ENCODE peak calls at places on chromosome 11, in seven cellular contexts. One of them, this sample, is unnamed.

GRCh38 chr11:79100093-79100704 is 340.6 kb downstream of the TENM4 start:
- DNase-seq in endothelial cell of umbilical vein: peak; percentile 68
- DNase-seq in left ventricle myocardium inferior: no peak
- DNase-seq in breast epithelium: no peak
- DNase-seq in sigmoid colon: no peak
- DNase-seq in A549: peak; percentile 81
- DNase-seq in cardiac muscle cell: peak; percentile 77
- DNase-seq in this sample: peak; percentile 78

GRCh38 chr11:36688892-36689291 is 90.9 kb upstream of the RAG2 start:
- DNase-seq in endothelial cell of umbilical vein: no peak
- DNase-seq in left ventricle myocardium inferior: no peak
- DNase-seq in breast epithelium: no peak
- DNase-seq in sigmoid colon: no peak
- DNase-seq in A549: no peak
- DNase-seq in cardiac muscle cell: no peak
- DNase-seq in this sample: no peak

GRCh38 chr11:134124660-134125451 is 56.0 kb downstream of the JAM3 start:
- DNase-seq in endothelial cell of umbilical vein: peak; percentile 67
- DNase-seq in left ventricle myocardium inferior: peak; percentile 62
- DNase-seq in breast epithelium: peak; percentile 56
- DNase-seq in sigmoid colon: peak; percentile 75
- DNase-seq in A549: no peak
- DNase-seq in cardiac muscle cell: peak; percentile 47
- DNase-seq in this sample: no peak

GRCh38 chr11:34426766-34427170 is 12.0 kb upstream of the CAT start:
- DNase-seq in endothelial cell of umbilical vein: no peak
- DNase-seq in left ventricle myocardium inferior: no peak
- DNase-seq in breast epithelium: no peak
- DNase-seq in sigmoid colon: no peak
- DNase-seq in A549: no peak
- DNase-seq in cardiac muscle cell: no peak
- DNase-seq in this sample: peak; percentile 92

GRCh38 chr11:21110378-21110777 is 441.0 kb downstream of the NELL1 start:
- DNase-seq in endothelial cell of umbilical vein: no peak
- DNase-seq in left ventricle myocardium inferior: no peak
- DNase-seq in breast epithelium: no peak
- DNase-seq in sigmoid colon: no peak
- DNase-seq in A549: no peak
- DNase-seq in cardiac muscle cell: no peak
- DNase-seq in this sample: no peak

GRCh38 chr11:79237111-79237510 is 203.7 kb downstream of the TENM4 start:
- DNase-seq in endothelial cell of umbilical vein: no peak
- DNase-seq in left ventricle myocardium inferior: no peak
- DNase-seq in breast epithelium: no peak
- DNase-seq in sigmoid colon: no peak
- DNase-seq in A549: no peak
- DNase-seq in cardiac muscle cell: no peak
- DNase-seq in this sample: peak; percentile 43

GRCh38 chr11:7687386-7687785 is 14.1 kb upstream of the CYB5R2 start:
- DNase-seq in endothelial cell of umbilical vein: no peak
- DNase-seq in left ventricle myocardium inferior: no peak
- DNase-seq in breast epithelium: no peak
- DNase-seq in sigmoid colon: no peak
- DNase-seq in A549: no peak
- DNase-seq in cardiac muscle cell: no peak
- DNase-seq in this sample: no peak

GRCh38 chr11:132408877-132409276 is 1038.5 kb downstream of the NTM start:
- DNase-seq in endothelial cell of umbilical vein: no peak
- DNase-seq in left ventricle myocardium inferior: no peak
- DNase-seq in breast epithelium: no peak
- DNase-seq in sigmoid colon: no peak
- DNase-seq in A549: no peak
- DNase-seq in cardiac muscle cell: no peak
- DNase-seq in this sample: no peak

DNA sequence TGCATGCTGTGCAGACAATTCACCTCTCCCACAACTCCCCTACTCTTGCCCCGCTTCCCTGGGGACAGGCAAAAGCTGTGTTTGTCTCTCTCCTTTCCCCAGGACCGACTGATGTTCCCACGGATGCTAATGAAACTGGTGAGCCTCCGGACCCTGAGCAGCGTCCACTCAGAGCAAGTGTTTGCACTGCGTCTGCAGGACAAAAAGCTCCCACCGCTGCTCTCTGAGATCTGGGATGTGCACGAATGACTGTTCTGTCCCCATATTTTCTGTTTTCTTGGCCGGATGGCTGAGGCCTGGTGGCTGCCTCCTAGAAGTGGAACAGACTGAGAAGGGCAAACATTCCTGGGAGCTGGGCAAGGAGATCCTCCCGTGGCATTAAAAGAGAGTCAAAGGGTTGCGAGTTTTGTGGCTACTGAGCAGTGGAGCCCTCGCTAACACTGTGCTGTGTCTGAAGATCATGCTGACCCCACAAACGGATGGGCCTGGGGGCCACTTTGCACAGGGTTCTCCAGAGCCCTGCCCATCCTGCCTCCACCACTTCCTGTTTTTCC is 1.4 kb upstream of the MADD start:
- DNase-seq in endothelial cell of umbilical vein: no peak
- DNase-seq in left ventricle myocardium inferior: no peak
- DNase-seq in breast epithelium: no peak
- DNase-seq in sigmoid colon: no peak
- DNase-seq in A549: no peak
- DNase-seq in cardiac muscle cell: no peak
- DNase-seq in this sample: no peak
- H3K4me3 ChIP-seq in endothelial cell of umbilical vein: no peak overlapping the region
- H3K4me3 ChIP-seq in left ventricle myocardium inferior: peak overlapping the region; percentile 83
- H3K4me3 ChIP-seq in breast epithelium: peak overlapping the region; percentile 93
- H3K4me3 ChIP-seq in sigmoid colon: peak overlapping the region; percentile 94
- H3K4me3 ChIP-seq in A549: peak overlapping the region; percentile 72
- H3K4me3 ChIP-seq in cardiac muscle cell: no peak overlapping the region
- H3K4me3 ChIP-seq in this sample: no peak overlapping the region

GRCh38 chr11:6621711-6622211 is 2.5 kb upstream of the TPP1 start:
- DNase-seq in endothelial cell of umbilical vein: no peak
- DNase-seq in left ventricle myocardium inferior: no peak
- DNase-seq in breast epithelium: no peak
- DNase-seq in sigmoid colon: no peak
- DNase-seq in A549: no peak
- DNase-seq in cardiac muscle cell: no peak
- DNase-seq in this sample: no peak

GRCh38 chr11:6623391-6624363 is 4.5 kb upstream of the TPP1 start:
- DNase-seq in endothelial cell of umbilical vein: no peak
- DNase-seq in left ventricle myocardium inferior: peak; percentile 10
- DNase-seq in breast epithelium: no peak
- DNase-seq in sigmoid colon: no peak
- DNase-seq in A549: no peak
- DNase-seq in cardiac muscle cell: no peak
- DNase-seq in this sample: no peak

GRCh38 chr11:6625156-6625831 is 6.1 kb upstream of the TPP1 start:
- DNase-seq in endothelial cell of umbilical vein: no peak
- DNase-seq in left ventricle myocardium inferior: peak; percentile 10
- DNase-seq in breast epithelium: no peak
- DNase-seq in sigmoid colon: no peak
- DNase-seq in A549: no peak
- DNase-seq in cardiac muscle cell: no peak
- DNase-seq in this sample: no peak

GRCh38 chr11:6619021-6619745 is at the start of gene TPP1:
- DNase-seq in endothelial cell of umbilical vein: peak; percentile 97
- DNase-seq in left ventricle myocardium inferior: peak; percentile 88
- DNase-seq in breast epithelium: peak; percentile 89
- DNase-seq in sigmoid colon: peak; percentile 98
- DNase-seq in A549: peak; percentile 99
- DNase-seq in cardiac muscle cell: peak; percentile 95
- DNase-seq in this sample: peak; percentile 90

GRCh38 chr11:6622261-6623171 is 3.3 kb upstream of the TPP1 start:
- DNase-seq in endothelial cell of umbilical vein: no peak
- DNase-seq in left ventricle myocardium inferior: no peak
- DNase-seq in breast epithelium: no peak
- DNase-seq in sigmoid colon: no peak
- DNase-seq in A549: no peak
- DNase-seq in cardiac muscle cell: no peak
- DNase-seq in this sample: peak; percentile 23
- TF ChIP-seq CTCF in endothelial cell of umbilical vein: no peak
- TF ChIP-seq CTCF in left ventricle myocardium inferior: no peak
- TF ChIP-seq CTCF in breast epithelium: no peak
- TF ChIP-seq CTCF in sigmoid colon: no peak
- TF ChIP-seq CTCF in A549: no peak
- TF ChIP-seq CTCF in cardiac muscle cell: no peak
- TF ChIP-seq CTCF in this sample: no peak

GRCh38 chr11:10899542-10899830 is 41.6 kb upstream of the ZBED5 start:
- DNase-seq in endothelial cell of umbilical vein: no peak
- DNase-seq in left ventricle myocardium inferior: peak; percentile 54
- DNase-seq in breast epithelium: no peak
- DNase-seq in sigmoid colon: peak; percentile 85
- DNase-seq in A549: no peak
- DNase-seq in cardiac muscle cell: no peak
- DNase-seq in this sample: no peak
- H3K4me3 ChIP-seq in endothelial cell of umbilical vein: no peak overlapping the region
- H3K4me3 ChIP-seq in left ventricle myocardium inferior: peak overlapping the region; percentile 45
- H3K4me3 ChIP-seq in breast epithelium: no peak overlapping the region
- H3K4me3 ChIP-seq in sigmoid colon: no peak overlapping the region
- H3K4me3 ChIP-seq in A549: no peak overlapping the region
- H3K4me3 ChIP-seq in cardiac muscle cell: no peak overlapping the region
- H3K4me3 ChIP-seq in this sample: peak overlapping the region; percentile 29

GRCh38 chr11:111527279-111527678 is 12.7 kb downstream of the HOATZ start:
- DNase-seq in endothelial cell of umbilical vein: no peak
- DNase-seq in left ventricle myocardium inferior: no peak
- DNase-seq in breast epithelium: no peak
- DNase-seq in sigmoid colon: no peak
- DNase-seq in A549: no peak
- DNase-seq in cardiac muscle cell: no peak
- DNase-seq in this sample: no peak

GRCh38 chr11:111530091-111530490 is 10.4 kb upstream of the LAYN start:
- DNase-seq in endothelial cell of umbilical vein: no peak
- DNase-seq in left ventricle myocardium inferior: no peak
- DNase-seq in breast epithelium: no peak
- DNase-seq in sigmoid colon: no peak
- DNase-seq in A549: no peak
- DNase-seq in cardiac muscle cell: peak; percentile 52
- DNase-seq in this sample: peak; percentile 42

GRCh38 chr11:111526501-111526900 is 11.9 kb downstream of the HOATZ start:
- DNase-seq in endothelial cell of umbilical vein: no peak
- DNase-seq in left ventricle myocardium inferior: no peak
- DNase-seq in breast epithelium: no peak
- DNase-seq in sigmoid colon: no peak
- DNase-seq in A549: peak; percentile 29
- DNase-seq in cardiac muscle cell: peak; percentile 27
- DNase-seq in this sample: peak; percentile 85

GRCh38 chr11:111531156-111531555 is 9.4 kb upstream of the LAYN start:
- DNase-seq in endothelial cell of umbilical vein: no peak
- DNase-seq in left ventricle myocardium inferior: no peak
- DNase-seq in breast epithelium: no peak
- DNase-seq in sigmoid colon: no peak
- DNase-seq in A549: no peak
- DNase-seq in cardiac muscle cell: no peak
- DNase-seq in this sample: no peak

GRCh38 chr11:111528557-111528956 is 12.0 kb upstream of the LAYN start:
- DNase-seq in endothelial cell of umbilical vein: no peak
- DNase-seq in left ventricle myocardium inferior: no peak
- DNase-seq in breast epithelium: no peak
- DNase-seq in sigmoid colon: no peak
- DNase-seq in A549: no peak
- DNase-seq in cardiac muscle cell: no peak
- DNase-seq in this sample: no peak
- TF ChIP-seq CTCF in endothelial cell of umbilical vein: no peak
- TF ChIP-seq CTCF in left ventricle myocardium inferior: no peak
- TF ChIP-seq CTCF in breast epithelium: no peak
- TF ChIP-seq CTCF in sigmoid colon: no peak
- TF ChIP-seq CTCF in A549: no peak
- TF ChIP-seq CTCF in cardiac muscle cell: no peak
- TF ChIP-seq CTCF in this sample: peak; percentile 4

GRCh38 chr11:64918056-64918455 is 1.0 kb upstream of the ATG2A start:
- DNase-seq in endothelial cell of umbilical vein: peak; percentile 54
- DNase-seq in left ventricle myocardium inferior: no peak
- DNase-seq in breast epithelium: no peak
- DNase-seq in sigmoid colon: peak; percentile 60
- DNase-seq in A549: no peak
- DNase-seq in cardiac muscle cell: peak; percentile 72
- DNase-seq in this sample: peak; percentile 50

GRCh38 chr11:64916848-64917662 is at the start of gene ATG2A:
- DNase-seq in endothelial cell of umbilical vein: peak; percentile 100
- DNase-seq in left ventricle myocardium inferior: peak; percentile 99
- DNase-seq in breast epithelium: peak; percentile 99
- DNase-seq in sigmoid colon: peak; percentile 100
- DNase-seq in A549: peak; percentile 99
- DNase-seq in cardiac muscle cell: peak; percentile 100
- DNase-seq in this sample: peak; percentile 100

GRCh38 chr11:64916040-64916847 is 765 bp downstream of the ATG2A start:
- DNase-seq in endothelial cell of umbilical vein: peak; percentile 34
- DNase-seq in left ventricle myocardium inferior: no peak
- DNase-seq in breast epithelium: no peak
- DNase-seq in sigmoid colon: peak; percentile 82
- DNase-seq in A549: peak; percentile 65
- DNase-seq in cardiac muscle cell: peak; percentile 53
- DNase-seq in this sample: peak; percentile 77

GRCh38 chr11:64919627-64920026 is 2.6 kb upstream of the ATG2A start:
- DNase-seq in endothelial cell of umbilical vein: no peak
- DNase-seq in left ventricle myocardium inferior: no peak
- DNase-seq in breast epithelium: no peak
- DNase-seq in sigmoid colon: peak; percentile 35
- DNase-seq in A549: no peak
- DNase-seq in cardiac muscle cell: no peak
- DNase-seq in this sample: no peak

GRCh38 chr11:64917663-64917995 is 620 bp upstream of the ATG2A start:
- DNase-seq in endothelial cell of umbilical vein: no peak
- DNase-seq in left ventricle myocardium inferior: no peak
- DNase-seq in breast epithelium: no peak
- DNase-seq in sigmoid colon: no peak
- DNase-seq in A549: no peak
- DNase-seq in cardiac muscle cell: no peak
- DNase-seq in this sample: no peak
- H3K4me3 ChIP-seq in endothelial cell of umbilical vein: peak overlapping the region; percentile 72
- H3K4me3 ChIP-seq in left ventricle myocardium inferior: peak overlapping the region; percentile 75
- H3K4me3 ChIP-seq in breast epithelium: peak overlapping the region; percentile 85
- H3K4me3 ChIP-seq in sigmoid colon: peak overlapping the region; percentile 65
- H3K4me3 ChIP-seq in A549: peak overlapping the region; percentile 45
- H3K4me3 ChIP-seq in cardiac muscle cell: peak overlapping the region; percentile 55
- H3K4me3 ChIP-seq in this sample: peak overlapping the region; percentile 72

DNA sequence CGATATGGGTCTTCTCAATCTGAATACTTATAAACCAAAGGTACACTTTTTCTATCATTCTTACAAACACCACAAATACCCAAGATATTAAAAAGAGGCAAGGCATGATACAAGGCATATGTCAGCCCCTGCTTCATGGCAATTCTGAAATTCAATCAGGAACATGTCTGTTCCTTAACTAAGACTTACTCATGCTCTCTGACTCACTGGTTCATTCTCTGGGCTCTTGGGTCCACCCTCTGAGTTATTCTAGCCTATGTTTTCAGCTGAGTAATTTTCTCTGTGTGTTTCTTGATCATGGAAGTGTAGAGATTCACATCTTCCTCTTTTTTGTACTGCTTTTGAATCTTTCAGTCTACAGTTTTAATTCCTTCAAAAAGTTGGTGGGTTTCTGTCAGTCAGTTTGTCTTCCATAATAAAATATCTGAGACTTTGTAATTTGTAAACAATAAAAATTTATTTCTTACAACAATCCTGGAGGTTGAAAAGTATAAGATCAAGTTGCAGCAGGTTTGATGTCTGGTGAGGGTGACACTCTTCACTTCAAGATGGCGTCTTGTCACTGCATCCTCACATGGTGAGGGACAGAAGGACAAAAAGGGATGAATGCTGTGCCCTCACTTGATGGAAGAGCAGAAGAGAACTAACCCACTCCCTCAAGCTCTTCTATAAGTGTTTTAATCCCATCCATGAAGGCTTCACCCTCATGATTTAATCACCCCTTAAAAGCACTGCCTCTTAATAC is 211.7 kb downstream of the FAM76B start:
- DNase-seq in endothelial cell of umbilical vein: no peak
- DNase-seq in left ventricle myocardium inferior: no peak
- DNase-seq in breast epithelium: no peak
- DNase-seq in sigmoid colon: no peak
- DNase-seq in A549: no peak
- DNase-seq in cardiac muscle cell: peak; percentile 52
- DNase-seq in this sample: peak; percentile 78
- TF ChIP-seq CTCF in endothelial cell of umbilical vein: no peak
- TF ChIP-seq CTCF in left ventricle myocardium inferior: no peak
- TF ChIP-seq CTCF in breast epithelium: no peak
- TF ChIP-seq CTCF in sigmoid colon: no peak
- TF ChIP-seq CTCF in A549: no peak
- TF ChIP-seq CTCF in cardiac muscle cell: no peak
- TF ChIP-seq CTCF in this sample: no peak